ENCODE peak calls at places on chromosome 9, in five cellular contexts. One of them, this sample, is unnamed.

GRCh38 chr9:135517407-135517822 is 3.8 kb upstream of the LCN1 start:
- DNase-seq in GM12878: no peak
- DNase-seq in SK-N-SH: no peak
- DNase-seq in HCT116: no peak
- DNase-seq in HepG2: no peak
- DNase-seq in this sample: no peak

GRCh38 chr9:37350486-37351190 is 71.9 kb upstream of the GRHPR start:
- DNase-seq in GM12878: no peak
- DNase-seq in HCT116: no peak
- DNase-seq in SK-N-SH: no peak
- DNase-seq in HepG2: no peak
- DNase-seq in this sample: no peak

GRCh38 chr9:131432597-131433301 is 38.9 kb downstream of the PRRC2B start:
- DNase-seq in GM12878: no peak
- DNase-seq in SK-N-SH: no peak
- DNase-seq in HepG2: no peak
- DNase-seq in HCT116: no peak
- DNase-seq in this sample: no peak

GRCh38 chr9:90044710-90045151 is 439.9 kb downstream of the GADD45G start:
- DNase-seq in GM12878: no peak
- DNase-seq in SK-N-SH: no peak
- DNase-seq in HCT116: peak; percentile 7
- DNase-seq in HepG2: peak; percentile 5
- DNase-seq in this sample: no peak

GRCh38 chr9:134422301-134422700 is 96.0 kb downstream of the RXRA start:
- DNase-seq in HepG2: no peak
- DNase-seq in SK-N-SH: no peak
- DNase-seq in GM12878: no peak
- DNase-seq in HCT116: no peak
- DNase-seq in this sample: peak; percentile 87

GRCh38 chr9:122333169-122333808 is 37.5 kb upstream of the PTGS1 start:
- DNase-seq in HepG2: no peak
- DNase-seq in GM12878: no peak
- DNase-seq in HCT116: no peak
- DNase-seq in SK-N-SH: no peak
- DNase-seq in this sample: no peak

GRCh38 chr9:127905788-127906191 is 6.4 kb upstream of the ST6GALNAC6 start:
- DNase-seq in HCT116: no peak
- DNase-seq in GM12878: no peak
- DNase-seq in HepG2: no peak
- DNase-seq in SK-N-SH: no peak
- DNase-seq in this sample: no peak

GRCh38 chr9:112921549-112921948 is 30.9 kb upstream of the SLC46A2 start:
- DNase-seq in HCT116: peak; percentile 22
- DNase-seq in SK-N-SH: peak; percentile 25
- DNase-seq in GM12878: no peak
- DNase-seq in HepG2: peak; percentile 38
- DNase-seq in this sample: peak; percentile 44

GRCh38 chr9:13860926-13861325 is 453.0 kb downstream of the NFIB start:
- DNase-seq in SK-N-SH: no peak
- DNase-seq in GM12878: no peak
- DNase-seq in HepG2: no peak
- DNase-seq in HCT116: no peak
- DNase-seq in this sample: no peak

GRCh38 chr9:114771901-114772300 is 33.9 kb downstream of the TNFSF15 start:
- DNase-seq in SK-N-SH: no peak
- DNase-seq in HCT116: no peak
- DNase-seq in GM12878: no peak
- DNase-seq in HepG2: no peak
- DNase-seq in this sample: peak; percentile 44

GRCh38 chr9:127950513-127951210 is 13.0 kb upstream of the DPM2 start:
- DNase-seq in HepG2: peak; percentile 98
- DNase-seq in SK-N-SH: no peak
- DNase-seq in HCT116: no peak
- DNase-seq in GM12878: no peak
- DNase-seq in this sample: no peak

GRCh38 chr9:36847781-36848673 is 186.0 kb downstream of the PAX5 start:
- DNase-seq in GM12878: no peak
- DNase-seq in HepG2: no peak
- DNase-seq in HCT116: no peak
- DNase-seq in SK-N-SH: no peak
- DNase-seq in this sample: no peak

GRCh38 chr9:121307976-121308375 is 40.0 kb downstream of the GSN start:
- DNase-seq in HepG2: no peak
- DNase-seq in GM12878: no peak
- DNase-seq in HCT116: no peak
- DNase-seq in SK-N-SH: no peak
- DNase-seq in this sample: no peak

GRCh38 chr9:109926321-109926959 is 146.4 kb downstream of the PALM2AKAP2 start:
- DNase-seq in SK-N-SH: no peak
- DNase-seq in GM12878: no peak
- DNase-seq in HepG2: no peak
- DNase-seq in HCT116: no peak
- DNase-seq in this sample: no peak

GRCh38 chr9:35406183-35406959 is 83.5 kb upstream of the RUSC2 start:
- DNase-seq in GM12878: no peak
- DNase-seq in HepG2: no peak
- DNase-seq in SK-N-SH: no peak
- DNase-seq in HCT116: no peak
- DNase-seq in this sample: no peak

GRCh38 chr9:6218099-6218502 is 2.5 kb downstream of the IL33 start:
- DNase-seq in HepG2: no peak
- DNase-seq in GM12878: no peak
- DNase-seq in SK-N-SH: no peak
- DNase-seq in HCT116: no peak
- DNase-seq in this sample: no peak

DNA sequence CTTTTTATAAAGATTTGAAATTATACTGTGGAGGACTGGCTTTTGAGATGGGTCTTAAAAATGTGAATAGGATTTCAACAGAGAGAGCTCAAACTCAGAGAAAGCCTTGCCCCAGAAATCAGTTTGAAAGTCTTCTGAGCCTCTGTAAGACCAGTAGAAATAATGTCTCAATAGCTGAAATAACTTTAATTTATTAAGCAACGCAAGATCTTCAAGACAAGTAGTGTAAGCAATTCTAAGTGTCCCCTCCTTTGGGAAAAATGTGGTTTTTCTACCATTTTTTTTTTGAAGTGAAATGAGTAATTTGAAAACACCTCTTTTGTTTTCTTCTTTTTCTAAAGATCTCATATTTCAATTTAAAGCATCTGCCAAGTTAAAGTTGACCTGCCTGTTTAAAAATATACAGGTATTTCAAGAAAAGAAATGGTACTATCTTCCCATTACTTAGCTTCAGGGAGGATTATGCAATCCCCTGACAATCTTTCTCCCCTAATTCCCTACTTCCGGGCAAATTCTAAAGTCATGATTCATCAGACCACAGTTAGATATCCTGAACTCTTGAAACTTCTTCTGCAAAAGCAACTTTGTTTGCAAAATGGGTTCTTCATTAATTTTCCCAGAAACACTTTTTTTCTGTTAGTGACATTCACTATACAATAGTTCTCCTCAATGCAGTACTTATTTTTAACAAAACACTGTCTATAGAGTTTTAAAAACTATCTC is 7.9 kb upstream of the ANXA1 start:
- DNase-seq in GM12878: no peak
- DNase-seq in HCT116: peak; percentile 68
- DNase-seq in HepG2: no peak
- DNase-seq in SK-N-SH: no peak
- DNase-seq in this sample: no peak
- TF ChIP-seq JUND in GM12878: no peak
- TF ChIP-seq JUND in HCT116: peak; percentile 91
- TF ChIP-seq JUND in HepG2: no peak
- TF ChIP-seq JUND in SK-N-SH: peak; percentile 95
- TF ChIP-seq JUND in this sample: peak; percentile 41

GRCh38 chr9:123741214-123741613 is 188.7 kb downstream of the DENND1A start:
- DNase-seq in SK-N-SH: no peak
- DNase-seq in HepG2: no peak
- DNase-seq in HCT116: no peak
- DNase-seq in GM12878: no peak
- DNase-seq in this sample: no peak

GRCh38 chr9:123738664-123739063 is 191.3 kb downstream of the DENND1A start:
- DNase-seq in HepG2: peak; percentile 80
- DNase-seq in GM12878: no peak
- DNase-seq in HCT116: no peak
- DNase-seq in SK-N-SH: no peak
- DNase-seq in this sample: no peak

GRCh38 chr9:123742009-123742767 is 187.7 kb downstream of the DENND1A start:
- DNase-seq in HepG2: peak; percentile 91
- DNase-seq in HCT116: no peak
- DNase-seq in SK-N-SH: no peak
- DNase-seq in GM12878: no peak
- DNase-seq in this sample: no peak

GRCh38 chr9:123739902-123740301 is 190.0 kb downstream of the DENND1A start:
- DNase-seq in SK-N-SH: no peak
- DNase-seq in GM12878: no peak
- DNase-seq in HepG2: no peak
- DNase-seq in HCT116: no peak
- DNase-seq in this sample: no peak

DNA sequence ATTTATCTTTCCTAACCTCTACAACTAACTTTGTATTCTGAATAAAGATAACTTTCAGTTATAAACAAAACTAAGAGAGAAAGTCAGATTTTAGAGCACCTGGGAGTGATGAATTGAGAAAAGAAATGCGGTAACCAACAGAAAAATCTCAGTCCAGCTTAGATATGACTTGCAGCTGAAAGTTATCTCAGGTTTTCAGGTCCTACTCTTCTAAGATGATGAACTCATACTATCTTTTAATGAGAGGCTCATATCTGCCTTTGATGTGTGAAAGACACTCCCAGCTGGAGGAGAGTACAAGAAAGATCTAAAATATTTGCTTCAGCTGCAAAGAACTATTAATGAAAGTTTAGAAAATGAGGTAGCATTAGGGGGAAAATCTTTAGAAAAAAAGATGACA is 190.5 kb downstream of the DENND1A start:
- DNase-seq in SK-N-SH: no peak
- DNase-seq in HepG2: no peak
- DNase-seq in HCT116: no peak
- DNase-seq in GM12878: no peak
- DNase-seq in this sample: no peak
- TF ChIP-seq JUND in SK-N-SH: no peak
- TF ChIP-seq JUND in HepG2: no peak
- TF ChIP-seq JUND in HCT116: no peak
- TF ChIP-seq JUND in GM12878: no peak
- TF ChIP-seq JUND in this sample: no peak

GRCh38 chr9:130300739-130301138 is 35.2 kb downstream of the HMCN2 start:
- DNase-seq in HCT116: no peak
- DNase-seq in GM12878: no peak
- DNase-seq in HepG2: no peak
- DNase-seq in SK-N-SH: no peak
- DNase-seq in this sample: no peak
- TF ChIP-seq JUND in HCT116: no peak
- TF ChIP-seq JUND in GM12878: no peak
- TF ChIP-seq JUND in HepG2: no peak
- TF ChIP-seq JUND in SK-N-SH: no peak
- TF ChIP-seq JUND in this sample: no peak

GRCh38 chr9:86521936-86522335 is 167.7 kb upstream of the TUT7 start:
- DNase-seq in HCT116: no peak
- DNase-seq in GM12878: no peak
- DNase-seq in HepG2: no peak
- DNase-seq in SK-N-SH: no peak
- DNase-seq in this sample: no peak

GRCh38 chr9:86519216-86519615 is 165.0 kb upstream of the TUT7 start:
- DNase-seq in GM12878: no peak
- DNase-seq in SK-N-SH: no peak
- DNase-seq in HepG2: no peak
- DNase-seq in HCT116: no peak
- DNase-seq in this sample: no peak

GRCh38 chr9:86529496-86530275 is 175.5 kb upstream of the TUT7 start:
- DNase-seq in SK-N-SH: no peak
- DNase-seq in GM12878: no peak
- DNase-seq in HCT116: no peak
- DNase-seq in HepG2: no peak
- DNase-seq in this sample: peak; percentile 22

GRCh38 chr9:86521322-86521721 is 167.1 kb upstream of the TUT7 start:
- DNase-seq in GM12878: no peak
- DNase-seq in SK-N-SH: no peak
- DNase-seq in HepG2: no peak
- DNase-seq in HCT116: no peak
- DNase-seq in this sample: no peak

DNA sequence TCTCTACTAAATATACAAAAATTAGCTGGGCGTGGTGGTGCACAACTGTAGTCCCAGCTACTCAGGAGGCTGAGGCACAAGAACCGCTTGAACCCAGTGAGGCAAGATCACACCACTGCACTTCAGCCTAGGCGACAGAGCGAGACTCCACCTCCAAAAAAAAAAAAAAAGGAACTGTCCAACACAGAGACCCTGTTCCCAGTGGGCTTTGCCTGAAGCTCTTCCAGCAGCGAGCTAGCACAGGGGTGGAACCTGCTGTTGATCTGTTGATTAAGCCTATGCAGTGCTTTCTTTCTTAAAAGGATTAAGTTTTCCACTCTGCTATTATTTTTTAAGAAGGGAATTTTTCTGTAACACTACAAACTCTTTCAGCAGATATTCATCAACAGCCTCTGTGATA is 171.0 kb upstream of the TUT7 start:
- DNase-seq in SK-N-SH: no peak
- DNase-seq in HCT116: no peak
- DNase-seq in HepG2: no peak
- DNase-seq in GM12878: no peak
- DNase-seq in this sample: no peak
- TF ChIP-seq JUND in SK-N-SH: no peak
- TF ChIP-seq JUND in HCT116: no peak
- TF ChIP-seq JUND in HepG2: no peak
- TF ChIP-seq JUND in GM12878: no peak
- TF ChIP-seq JUND in this sample: no peak